ENCODE peak calls at places on chromosomes 13 and 19, in six cellular contexts. K is foreskin fibroblast, G is mammary epithelial cell, R is endodermal cell, Z is colonic mucosa, O is OCI-LY7. X is an unnamed sample.
A peak's percentile ranks its signal among the peaks of the same experiment; 100 is the strongest.

GRCh38 chr19:35608250-35608649 is 4.3 kb upstream of the HAUS5 start:
- DNase-seq in K (no peak), G (no peak), R (no peak), Z (no peak), O (peak; percentile 55), X (no peak)

GRCh38 chr19:1045247-1045603 is 5.3 kb downstream of the ABCA7 start:
- DNase-seq in K (no peak), G (peak; percentile 51), R (peak; percentile 94), Z (peak; percentile 57), O (peak; percentile 99), X (peak; percentile 87)

GRCh38 chr13:104691765-104692164 is 1625.5 kb upstream of the SLC10A2 start:
- DNase-seq in K (no peak), G (no peak), R (no peak), Z (no peak), O (no peak), X (no peak)

GRCh38 chr13:85657942-85658341 is 141.3 kb downstream of the SLITRK6 start:
- DNase-seq in K (no peak), G (no peak), R (no peak), Z (no peak), O (no peak), X (no peak)

GRCh38 chr13:111153977-111154332 is 38.8 kb downstream of the ARHGEF7 start:
- DNase-seq in K (peak; percentile 31), G (no peak), R (no peak), Z (peak; percentile 52), O (peak; percentile 34), X (no peak)

GRCh38 chr19:7013678-7014077 is 7.6 kb downstream of the MBD3L2B start:
- DNase-seq in K (no peak), G (peak; percentile 73), R (no peak), Z (peak; percentile 3), O (no peak), X (no peak)

GRCh38 chr13:31499274-31499673 is 240.1 kb upstream of the RXFP2 start:
- DNase-seq in K (no peak), G (no peak), R (no peak), Z (no peak), O (no peak), X (no peak)

GRCh38 chr13:73835138-73835721 is 299.0 kb downstream of the KLF12 start:
- DNase-seq in K (peak; percentile 16), G (peak; percentile 36), R (no peak), Z (no peak), O (peak; percentile 73), X (peak; percentile 14)

GRCh38 chr19:53196777-53197396 is 3.7 kb upstream of the ZNF665 start:
- DNase-seq in K (peak; percentile 87), G (peak; percentile 82), R (peak; percentile 99), Z (peak; percentile 98), O (peak; percentile 96), X (peak; percentile 91)

GRCh38 chr13:39600766-39601165 is 2.2 kb downstream of the LHFPL6 start:
- DNase-seq in K (peak; percentile 37), G (no peak), R (peak; percentile 86), Z (no peak), O (peak; percentile 66), X (no peak)

GRCh38 chr19:18112989-18113478 is 15.5 kb downstream of the MAST3 start:
- DNase-seq in K (peak; percentile 65), G (peak; percentile 75), R (peak; percentile 97), Z (peak; percentile 96), O (peak; percentile 81), X (peak; percentile 72)

GRCh38 chr13:35994131-35994966 is 136.8 kb downstream of the DCLK1 start:
- DNase-seq in K (peak; percentile 53), G (peak; percentile 79), R (no peak), Z (no peak), O (no peak), X (no peak)

GRCh38 chr13:77918391-77919261 is at the start of gene EDNRB:
- DNase-seq in K (no peak), G (peak; percentile 45), R (peak; percentile 89), Z (peak; percentile 43), O (no peak), X (no peak)

GRCh38 chr19:307793-308420 is 16.7 kb upstream of the PLPP2 start:
- DNase-seq in K (no peak), G (no peak), R (no peak), Z (no peak), O (no peak), X (no peak)

GRCh38 chr13:99871249-99871898 is 100.2 kb downstream of the ZIC5 start:
- DNase-seq in K (no peak), G (no peak), R (peak; percentile 22), Z (no peak), O (peak; percentile 18), X (no peak)

GRCh38 chr13:99617474-99618255 is 116.4 kb downstream of the TM9SF2 start:
- DNase-seq in K (peak; percentile 53), G (no peak), R (peak; percentile 85), Z (peak; percentile 50), O (peak; percentile 17), X (no peak)

GRCh38 chr13:111912991-111913781 is 153.8 kb upstream of the SOX1 start:
- DNase-seq in K (no peak), G (no peak), R (peak; percentile 53), Z (peak; percentile 4), O (no peak), X (no peak)

GRCh38 chr19:6728346-6728745 is 7.9 kb upstream of the C3 start:
- DNase-seq in K (no peak), G (no peak), R (peak; percentile 40), Z (no peak), O (peak; percentile 63), X (no peak)

GRCh38 chr13:43261018-43261417 is 237.6 kb downstream of the DNAJC15 start:
- DNase-seq in K (peak; percentile 78), G (peak; percentile 63), R (no peak), Z (no peak), O (no peak), X (no peak)

GRCh38 chr19:51329411-51329810 is 12.5 kb downstream of the VSIG10L start:
- DNase-seq in K (no peak), G (no peak), R (peak; percentile 42), Z (no peak), O (no peak), X (no peak)

GRCh38 chr19:2033825-2034159 is 17.3 kb downstream of the MKNK2 start:
- DNase-seq in K (no peak), G (no peak), R (no peak), Z (no peak), O (no peak), X (no peak)

GRCh38 chr19:5778402-5778801 is 6.1 kb downstream of the PRR22 start:
- DNase-seq in K (no peak), G (no peak), R (no peak), Z (no peak), O (no peak), X (no peak)

GRCh38 chr13:99432637-99433542 is 68.4 kb upstream of the TM9SF2 start:
- DNase-seq in K (peak; percentile 78), G (peak; percentile 34), R (peak; percentile 92), Z (peak; percentile 40), O (peak; percentile 28), X (peak; percentile 89)

GRCh38 chr13:84570831-84571230 is 688.6 kb upstream of the SLITRK1 start:
- DNase-seq in K (peak; percentile 2), G (no peak), R (no peak), Z (no peak), O (no peak), X (no peak)

GRCh38 chr13:80716610-80717081 is 375.7 kb upstream of the SPRY2 start:
- DNase-seq in K (no peak), G (no peak), R (no peak), Z (no peak), O (no peak), X (no peak)

DNA sequence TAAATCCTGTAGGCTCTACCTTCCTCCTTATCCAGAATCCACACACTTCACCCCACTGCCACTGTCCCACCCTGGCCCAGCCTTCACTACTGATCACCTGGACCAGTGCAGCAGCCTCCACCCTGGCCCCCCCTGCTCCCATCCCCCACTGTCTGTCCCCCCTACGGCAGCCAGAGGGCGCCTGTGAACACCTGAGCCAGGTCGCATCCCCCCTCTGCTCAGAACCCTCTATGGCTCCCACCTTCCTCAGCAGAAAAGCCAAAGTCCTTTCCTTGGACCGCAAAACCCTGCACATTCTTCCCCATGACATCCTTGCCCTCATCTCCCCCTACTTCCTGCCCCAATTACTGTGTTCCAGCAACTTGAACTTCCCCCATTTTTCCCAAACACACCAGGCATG is 20.6 kb downstream of the ELAVL3 start:
- DNase-seq in K (no peak), G (no peak), R (peak; percentile 61), Z (no peak), O (no peak), X (no peak)
- TF ChIP-seq CTCF in K (no peak), G (peak; percentile 35), R (peak; percentile 59), Z (no peak), O (peak; percentile 54), X (peak; percentile 54)

DNA sequence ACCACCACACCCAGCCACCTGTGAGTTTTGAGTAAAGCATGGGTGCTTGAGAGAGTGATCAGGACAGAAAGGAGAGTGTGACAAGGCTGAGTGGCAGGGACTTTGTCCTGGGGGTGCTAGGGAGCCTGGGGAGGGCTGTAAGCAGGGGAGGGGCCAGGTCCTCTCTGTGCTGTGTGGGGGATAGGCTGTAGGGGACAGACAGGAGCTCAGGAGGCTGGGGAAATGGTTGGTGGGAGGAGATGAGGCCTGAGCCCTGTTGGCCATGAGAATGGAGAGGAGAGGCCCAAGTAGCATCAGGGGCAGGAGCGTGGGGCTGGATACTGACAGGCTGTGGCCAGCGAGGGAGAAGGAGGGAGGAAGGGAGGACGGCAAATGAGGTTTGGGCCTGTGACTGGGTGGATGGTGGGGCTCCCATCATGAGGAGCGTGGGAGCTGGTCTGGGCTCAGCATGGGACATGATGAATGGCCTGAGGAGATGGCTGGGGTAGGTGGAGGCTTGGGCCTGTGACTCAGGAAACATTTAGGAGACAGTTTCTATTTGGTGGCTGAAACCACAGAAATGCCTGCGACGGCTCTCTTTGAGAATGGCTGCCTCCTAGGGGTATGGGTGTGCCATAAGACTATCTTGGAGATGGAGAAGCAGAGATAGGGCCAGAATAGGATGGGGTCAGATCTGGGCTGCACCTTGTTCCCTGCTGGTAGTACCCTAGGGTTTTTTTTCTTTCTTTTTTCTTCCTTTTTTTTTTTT is 25.0 kb downstream of the GRIN2D start:
- DNase-seq in K (no peak), G (no peak), R (peak; percentile 58), Z (no peak), O (no peak), X (no peak)
- H3K4me3 ChIP-seq in K (no peak overlapping the region), G (no peak overlapping the region), R (no peak overlapping the region), Z (no peak overlapping the region), O (no peak overlapping the region), X (no peak overlapping the region)

DNA sequence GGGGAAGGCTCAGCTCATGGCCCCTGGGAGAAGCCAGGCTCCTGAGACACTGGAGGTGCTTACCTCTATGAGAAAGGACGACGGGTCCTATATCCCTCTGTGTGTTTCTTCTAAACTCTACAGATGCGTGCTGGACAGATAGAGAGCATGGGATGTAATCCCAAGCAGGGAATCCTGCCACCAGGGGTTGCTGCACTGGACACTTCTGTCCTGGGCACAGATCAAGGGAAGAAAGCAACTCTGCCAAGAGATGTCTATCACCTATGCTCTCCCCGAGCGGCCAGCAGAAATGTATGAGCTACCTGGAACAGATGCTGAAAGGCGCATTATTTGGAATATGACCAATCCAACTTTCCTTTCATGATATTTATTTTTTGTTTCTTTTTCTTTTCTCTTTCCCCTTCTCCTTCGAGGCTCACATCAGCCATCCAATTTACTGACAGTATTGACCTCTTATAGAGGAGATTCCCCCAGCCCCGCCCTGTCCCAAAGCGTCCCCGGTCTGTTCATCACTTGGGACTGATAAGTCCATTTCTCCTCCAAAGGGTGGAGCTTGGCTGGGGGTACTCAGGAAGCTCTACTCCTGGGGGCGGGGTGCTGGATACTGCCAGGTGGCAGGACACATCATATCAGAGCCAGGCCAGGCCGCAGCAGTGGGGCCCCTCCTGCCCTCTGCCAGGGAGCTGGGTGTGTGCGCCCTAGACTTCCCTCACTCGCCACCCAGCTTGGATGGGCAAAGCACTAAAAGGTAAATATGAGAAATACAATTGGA is 34.2 kb downstream of the TSHZ3 start:
- DNase-seq in K (no peak), G (no peak), R (no peak), Z (no peak), O (no peak), X (no peak)
- TF ChIP-seq CTCF in K (peak; percentile 32), G (peak; percentile 31), R (peak; percentile 66), Z (no peak), O (no peak), X (no peak)

GRCh38 chr19:46990998-46991676 is 28.5 kb upstream of the NPAS1 start:
- DNase-seq in K (peak; percentile 81), G (peak; percentile 60), R (peak; percentile 95), Z (peak; percentile 86), O (peak; percentile 68), X (no peak)
- H3K4me3 ChIP-seq in K (no peak overlapping the region), G (no peak overlapping the region), R (no peak overlapping the region), Z (no peak overlapping the region), O (no peak overlapping the region), X (no peak overlapping the region)